ENCODE peak calls at places on chromosomes 7 and 10, in five cellular contexts. B, E, A, Y and H are unnamed samples.
A peak's percentile ranks its signal among the peaks of the same experiment; 100 is the strongest.

GRCh38 chr10:95414016-95414830 is 123.4 kb upstream of the PDLIM1 start:
- DNase-seq in A (no peak), B (no peak), Y (no peak), E (no peak), H (no peak)

GRCh38 chr7:106345421-106346166 is 60.8 kb upstream of the NAMPT start:
- DNase-seq in A (no peak), B (no peak), E (no peak), Y (peak; percentile 58), H (no peak)

GRCh38 chr7:140308060-140308459 is 90.3 kb downstream of the SLC37A3 start:
- DNase-seq in Y (no peak), B (no peak), A (no peak), E (no peak), H (no peak)

GRCh38 chr7:151133986-151134742 is 33.3 kb downstream of the GBX1 start:
- DNase-seq in E (no peak), Y (no peak), B (no peak), A (no peak), H (no peak)

GRCh38 chr7:117274951-117275350 is 47.9 kb downstream of the WNT2 start:
- DNase-seq in B (no peak), A (no peak), E (no peak), Y (no peak), H (no peak)

GRCh38 chr10:57992321-57993077 is 275.2 kb downstream of the IPMK start:
- DNase-seq in B (no peak), A (peak; percentile 60), E (no peak), Y (peak; percentile 28), H (no peak)

GRCh38 chr10:48772059-48772458 is 87.4 kb downstream of the WDFY4 start:
- DNase-seq in A (no peak), B (no peak), E (no peak), Y (no peak), H (no peak)

GRCh38 chr10:89086801-89087513 is 96.4 kb downstream of the FAS start:
- DNase-seq in B (no peak), A (peak; percentile 58), E (no peak), Y (peak; percentile 54), H (no peak)

GRCh38 chr7:100604078-100604975 is 2.2 kb downstream of the PCOLCE start:
- DNase-seq in B (peak; percentile 79), A (peak; percentile 55), E (no peak), Y (no peak), H (no peak)

GRCh38 chr10:74384615-74385213 is 233.7 kb downstream of the ADK start:
- DNase-seq in A (no peak), B (no peak), E (no peak), Y (no peak), H (no peak)

GRCh38 chr7:142669074-142669654 is 80.1 kb upstream of the PRSS1 start:
- DNase-seq in A (no peak), B (no peak), Y (peak; percentile 32), E (no peak), H (no peak)

GRCh38 chr10:80529604-80530003 is 8.1 kb upstream of the SH2D4B start:
- DNase-seq in E (no peak), B (no peak), Y (no peak), A (no peak), H (no peak)

GRCh38 chr7:139294951-139295555 is 46.1 kb upstream of the FMC1 start:
- DNase-seq in A (no peak), B (no peak), E (no peak), Y (no peak), H (no peak)

GRCh38 chr10:123009105-123009805 is 449 bp downstream of the ACADSB start:
- DNase-seq in B (no peak), A (peak; percentile 11), Y (peak; percentile 11), E (no peak), H (no peak)

GRCh38 chr10:106608101-106608500 is 556.4 kb downstream of the SORCS1 start:
- DNase-seq in E (no peak), Y (no peak), B (no peak), A (no peak), H (no peak)

GRCh38 chr10:22570733-22571430 is 143.5 kb downstream of the PIP4K2A start:
- DNase-seq in E (no peak), A (no peak), Y (no peak), B (no peak), H (no peak)

GRCh38 chr7:45153238-45153637 is 4.4 kb upstream of the RAMP3 start:
- DNase-seq in A (no peak), Y (no peak), E (no peak), B (no peak), H (no peak)

GRCh38 chr7:92645531-92646061 is 55.4 kb upstream of the FAM133B start:
- DNase-seq in E (no peak), B (no peak), Y (peak; percentile 42), A (no peak), H (no peak)

GRCh38 chr7:100413889-100414288 is 14.6 kb downstream of the ZCWPW1 start:
- DNase-seq in Y (no peak), A (no peak), B (no peak), E (no peak), H (no peak)